ENCODE peak calls at places on chromosomes 16 and 17, in nine cellular contexts. Y is PC-9, K is mammary epithelial cell, P is fibroblast of lung, L is endothelial cell of umbilical vein, G is neural progenitor cell, N is HCT116, T is GM12878, S is mesenchymal stem cell. Q is an unnamed sample.

GRCh38 chr17:46958192-46958591 is 20.9 kb downstream of the RPRML start:
- DNase-seq in N (no peak), P (no peak), K (no peak), T (no peak), Y (no peak), L (no peak), S (no peak), G (no peak), Q (no peak)

GRCh38 chr16:11405331-11406176 is 60.3 kb downstream of the RMI2 start:
- DNase-seq in P (no peak), G (peak), S (peak), N (peak), L (peak), K (no peak), Y (no peak), T (no peak), Q (peak)

GRCh38 chr16:50842013-50842505 is 100.2 kb downstream of the CYLD start:
- DNase-seq in T (no peak), P (no peak), Y (no peak), N (no peak), K (no peak), S (no peak), L (no peak), G (no peak), Q (no peak)

GRCh38 chr17:10135539-10136257 is 62.7 kb downstream of the GAS7 start:
- DNase-seq in K (no peak), T (no peak), P (no peak), G (no peak), Y (no peak), L (no peak), N (no peak), S (peak), Q (peak)

GRCh38 chr17:915416-916201 is 64.0 kb downstream of the NXN start:
- DNase-seq in N (no peak), K (peak), L (peak), T (no peak), S (no peak), Y (no peak), P (peak), G (peak), Q (no peak)

GRCh38 chr17:81002409-81003361 is 11.0 kb downstream of the CHMP6 start:
- DNase-seq in K (peak), N (no peak), T (no peak), L (peak), Y (no peak), G (no peak), P (peak), S (peak), Q (peak)

GRCh38 chr17:10875984-10876555 is 38.2 kb upstream of the PIRT start:
- DNase-seq in Y (no peak), N (peak), S (peak), L (peak), P (peak), T (no peak), K (peak), G (peak), Q (peak)

GRCh38 chr16:88437367-88437964 is 15.6 kb upstream of the ZFPM1 start:
- DNase-seq in Y (no peak), T (no peak), P (peak), N (peak), K (peak), S (no peak), L (peak), G (peak), Q (peak)

GRCh38 chr16:57240872-57241271 is 4.2 kb upstream of the ARL2BP start:
- DNase-seq in P (no peak), T (no peak), G (no peak), S (no peak), L (no peak), Y (no peak), N (no peak), K (no peak), Q (no peak)

GRCh38 chr16:48959747-48960146 is 321.9 kb downstream of the CBLN1 start:
- DNase-seq in K (no peak), G (no peak), P (no peak), S (no peak), T (no peak), L (no peak), Y (no peak), N (no peak), Q (no peak)

GRCh38 chr16:48956620-48957019 is 325.0 kb downstream of the CBLN1 start:
- DNase-seq in P (no peak), K (no peak), G (no peak), N (no peak), L (no peak), T (no peak), S (no peak), Y (no peak), Q (no peak)

GRCh38 chr16:48959204-48959603 is 322.4 kb downstream of the CBLN1 start:
- DNase-seq in Y (no peak), T (no peak), K (peak), G (no peak), L (no peak), N (no peak), S (no peak), P (peak), Q (no peak)

GRCh38 chr16:48960830-48961229 is 320.8 kb downstream of the CBLN1 start:
- DNase-seq in Y (no peak), S (no peak), N (no peak), G (no peak), T (no peak), K (no peak), P (no peak), L (no peak), Q (no peak)

GRCh38 chr16:48958681-48959080 is 323.0 kb downstream of the CBLN1 start:
- DNase-seq in T (no peak), P (peak), K (no peak), S (peak), L (no peak), G (no peak), N (no peak), Y (no peak), Q (no peak)
- H2AFZ ChIP-seq in T (no peak), P (no peak), K (no peak), S (no peak), L (no peak), G (no peak), N (no peak), Y (no peak), Q (no peak)

DNA sequence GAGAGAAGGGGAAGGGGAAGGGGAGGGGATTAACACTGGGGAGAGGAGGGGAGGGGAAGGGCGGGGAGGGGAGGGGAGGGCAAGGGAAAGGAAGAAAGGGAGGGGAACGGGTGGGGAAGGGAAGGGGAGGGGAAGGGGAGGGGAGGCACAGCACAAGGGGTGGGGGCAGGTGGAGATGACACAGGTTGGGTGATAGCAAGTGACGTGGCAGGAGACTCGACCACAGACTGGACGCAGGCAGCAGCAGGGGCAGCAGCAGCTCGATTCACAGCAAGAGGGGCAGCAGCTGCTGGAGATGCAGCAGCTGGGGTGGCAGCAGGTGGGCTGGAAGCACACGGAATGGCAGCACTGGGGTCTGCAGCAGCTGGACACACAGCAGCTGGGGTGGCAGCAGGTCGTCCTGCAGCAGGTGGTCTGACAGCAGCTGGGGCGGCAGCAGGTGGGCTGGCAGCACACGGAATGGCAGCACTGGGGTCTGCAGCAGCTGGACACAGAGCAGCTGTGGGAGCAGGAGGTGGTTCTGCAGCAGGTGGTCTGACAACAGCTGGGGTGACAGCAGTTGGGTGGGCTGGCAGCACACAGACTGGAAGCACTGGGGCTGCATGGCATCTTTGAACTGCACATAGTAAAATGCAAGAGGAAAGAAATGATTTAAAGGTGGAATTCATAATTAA is at the start of gene KRTAP4-16:
- DNase-seq in G (peak), P (no peak), T (no peak), Y (no peak), L (no peak), N (no peak), K (no peak), S (no peak), Q (no peak)
- H2AFZ ChIP-seq in G (no peak), P (no peak), T (no peak), Y (no peak), L (no peak), N (no peak), K (no peak), S (no peak), Q (no peak)

GRCh38 chr16:65120811-65121721 is 797 bp downstream of the CDH11 start:
- DNase-seq in N (no peak), K (peak), P (peak), L (peak), S (peak), Y (no peak), G (peak), T (no peak), Q (peak)

GRCh38 chr16:65121870-65122723 is at the start of gene CDH11:
- DNase-seq in S (peak), Y (no peak), K (peak), T (no peak), L (peak), P (peak), N (no peak), G (peak), Q (peak)

GRCh38 chr16:65117701-65118448 is 4.0 kb downstream of the CDH11 start:
- DNase-seq in T (peak), K (peak), N (peak), Y (peak), G (peak), P (peak), L (peak), S (peak), Q (peak)

GRCh38 chr16:65118866-65119265 is 3.0 kb downstream of the CDH11 start:
- DNase-seq in N (no peak), S (peak), T (no peak), K (no peak), P (peak), Y (no peak), G (no peak), L (peak), Q (peak)

GRCh38 chr16:65119905-65120341 is 1.9 kb downstream of the CDH11 start:
- DNase-seq in P (peak), N (no peak), L (peak), K (no peak), G (peak), S (peak), T (no peak), Y (no peak), Q (peak)
- H2AFZ ChIP-seq in P (no peak), N (no peak), L (peak), K (peak), G (no peak), S (no peak), T (no peak), Y (no peak), Q (peak)

DNA sequence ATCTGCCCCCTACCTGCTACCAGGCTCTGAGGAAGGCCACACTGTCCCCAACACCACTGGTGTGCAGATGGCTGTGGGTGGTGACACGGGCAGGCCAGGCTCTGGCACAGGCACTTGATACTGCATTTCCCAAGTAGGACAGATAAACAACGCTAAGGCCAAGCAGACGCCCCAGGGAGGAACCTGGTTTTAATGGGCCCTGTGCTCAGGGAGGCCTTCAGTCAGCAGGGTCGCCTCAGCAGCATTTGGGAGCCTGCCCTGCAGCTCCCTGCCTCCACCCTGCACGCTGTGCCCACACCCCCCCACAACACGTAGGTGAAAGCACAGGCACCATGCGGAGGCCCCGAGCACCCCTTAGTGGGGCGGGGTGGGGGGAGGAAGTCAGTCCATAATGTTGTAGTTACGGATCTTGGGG is 3.3 kb upstream of the FASN start:
- DNase-seq in T (no peak), L (no peak), Y (no peak), N (no peak), G (no peak), P (no peak), S (no peak), K (no peak), Q (no peak)
- H2AFZ ChIP-seq in T (no peak), L (no peak), Y (no peak), N (no peak), G (no peak), P (no peak), S (no peak), K (no peak), Q (no peak)

GRCh38 chr17:82656266-82656665 is 8.0 kb upstream of the WDR45B start:
- DNase-seq in S (no peak), L (no peak), P (no peak), G (no peak), T (no peak), N (no peak), Y (no peak), K (no peak), Q (no peak)

GRCh38 chr17:82657926-82658325 is 9.7 kb upstream of the WDR45B start:
- DNase-seq in T (no peak), S (no peak), G (no peak), P (no peak), Y (no peak), N (no peak), L (no peak), K (no peak), Q (no peak)

GRCh38 chr17:82658796-82659452 is 10.7 kb upstream of the WDR45B start:
- DNase-seq in T (no peak), N (no peak), K (no peak), Y (no peak), G (no peak), L (no peak), S (no peak), P (no peak), Q (no peak)

GRCh38 chr17:82659886-82660285 is 11.6 kb upstream of the WDR45B start:
- DNase-seq in N (no peak), Y (no peak), T (no peak), G (no peak), K (no peak), L (no peak), S (no peak), P (no peak), Q (no peak)

DNA sequence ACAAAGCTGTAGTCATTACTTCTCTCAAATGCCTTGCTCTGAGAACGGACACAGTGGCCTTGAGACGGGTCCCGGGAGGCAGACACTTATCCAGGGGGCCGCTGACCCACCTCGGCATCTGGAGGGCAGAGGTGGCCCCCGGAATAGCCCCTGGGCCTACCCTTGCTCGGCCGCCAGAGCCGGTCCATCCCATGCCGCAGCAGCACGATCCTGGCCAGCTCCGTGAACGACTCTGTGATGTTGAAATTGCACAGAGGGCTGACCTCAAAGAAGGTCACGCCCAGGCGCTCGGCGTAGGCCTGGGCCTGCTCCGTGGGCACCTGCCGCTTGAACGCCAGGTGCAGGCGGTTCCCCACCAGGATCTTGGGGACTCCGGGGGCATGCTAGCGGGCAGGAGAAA is 10.1 kb upstream of the WDR45B start:
- DNase-seq in K (no peak), N (no peak), P (no peak), T (no peak), G (no peak), Y (no peak), S (no peak), L (no peak), Q (no peak)
- H2AFZ ChIP-seq in K (no peak), N (no peak), P (no peak), T (no peak), G (no peak), Y (no peak), S (no peak), L (no peak), Q (no peak)

GRCh38 chr16:86510465-86511261 is at the start of gene FOXF1:
- DNase-seq in K (peak), P (peak), G (peak), L (peak), Y (no peak), S (peak), N (no peak), T (no peak), Q (peak)
- H2AFZ ChIP-seq in K (peak), P (no peak), G (peak), L (peak), Y (no peak), S (no peak), N (peak), T (peak), Q (peak)

DNA sequence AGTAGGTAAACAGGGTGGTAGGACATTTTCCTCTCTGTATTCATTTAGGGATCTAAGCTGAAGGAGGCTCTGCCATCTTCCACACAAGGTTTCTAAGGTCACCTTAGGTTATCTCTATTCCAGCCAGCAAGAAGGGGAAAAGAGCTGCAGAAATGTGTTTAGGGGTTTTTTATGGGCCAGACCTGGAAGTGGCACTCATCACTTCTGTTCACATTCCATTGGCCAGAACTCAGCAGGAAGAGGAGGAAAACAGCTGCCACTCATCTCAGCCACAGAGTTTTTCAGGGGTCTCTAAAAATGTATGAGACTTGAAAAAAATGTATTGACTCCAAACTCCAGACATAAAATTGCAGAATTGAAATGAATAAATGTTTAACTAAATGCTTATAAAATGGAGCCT is 65.8 kb downstream of the FTO start:
- DNase-seq in Y (no peak), G (no peak), T (no peak), N (no peak), L (peak), S (no peak), P (no peak), K (no peak), Q (no peak)
- H2AFZ ChIP-seq in Y (no peak), G (no peak), T (no peak), N (no peak), L (no peak), S (no peak), P (no peak), K (no peak), Q (no peak)

GRCh38 chr16:81996664-81997529 is 14.4 kb downstream of the SDR42E1 start:
- DNase-seq in G (peak), S (peak), N (peak), K (peak), Y (no peak), P (peak), T (no peak), L (peak), Q (peak)
- H2AFZ ChIP-seq in G (peak), S (no peak), N (no peak), K (no peak), Y (no peak), P (no peak), T (no peak), L (peak), Q (peak)

GRCh38 chr17:76034433-76035185 is 7.5 kb upstream of the EVPL start:
- DNase-seq in S (no peak), Y (no peak), N (no peak), L (no peak), T (no peak), K (no peak), G (no peak), P (no peak), Q (no peak)

GRCh38 chr17:76033139-76033538 is 6.0 kb upstream of the EVPL start:
- DNase-seq in G (no peak), Y (no peak), L (no peak), T (no peak), P (no peak), K (no peak), N (no peak), S (no peak), Q (no peak)

GRCh38 chr17:76036497-76037380 is 9.6 kb upstream of the EVPL start:
- DNase-seq in S (no peak), K (no peak), T (no peak), Y (no peak), N (no peak), P (no peak), L (no peak), G (peak), Q (no peak)

GRCh38 chr17:76032780-76033108 is 5.6 kb upstream of the EVPL start:
- DNase-seq in P (no peak), K (no peak), T (no peak), L (no peak), S (no peak), Y (no peak), N (no peak), G (no peak), Q (no peak)

DNA sequence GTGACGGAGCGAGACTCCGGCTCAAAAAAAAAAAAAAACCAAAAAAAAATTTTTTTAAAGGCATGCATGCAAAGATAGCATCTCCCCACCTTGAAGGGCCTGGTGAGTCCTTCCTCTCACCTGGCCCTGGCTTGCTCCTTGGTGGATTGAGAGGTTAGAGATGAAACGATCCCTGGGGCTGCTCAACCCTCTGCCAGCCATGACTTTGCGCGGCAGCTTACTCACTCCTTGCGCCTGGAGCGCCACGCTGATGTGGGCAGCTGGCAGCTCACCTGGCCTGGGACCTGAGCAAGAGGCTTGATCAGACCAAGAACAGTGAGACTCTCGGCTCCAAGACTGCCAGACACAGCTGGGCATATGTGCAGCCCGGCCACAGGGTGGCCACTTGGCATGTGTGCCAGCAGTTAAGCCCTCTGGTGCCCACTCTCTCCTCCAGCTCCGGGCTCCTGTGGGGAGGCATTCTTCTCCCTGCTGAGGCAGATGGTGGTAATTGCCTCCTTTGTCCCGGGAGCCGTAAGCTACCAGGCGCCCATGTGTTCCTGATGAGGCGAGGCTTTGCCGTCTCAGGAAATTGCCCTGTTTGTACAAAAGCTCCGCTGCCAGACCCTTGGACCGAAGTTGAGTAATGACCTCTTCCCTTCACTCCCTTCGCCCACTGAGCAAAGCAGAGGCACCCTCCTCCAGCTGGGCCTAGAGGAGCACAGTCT is 5.1 kb upstream of the EVPL start:
- DNase-seq in P (no peak), S (no peak), G (no peak), Y (no peak), N (no peak), T (no peak), K (peak), L (peak), Q (no peak)
- H2AFZ ChIP-seq in P (no peak), S (no peak), G (no peak), Y (no peak), N (no peak), T (no peak), K (no peak), L (no peak), Q (no peak)

DNA sequence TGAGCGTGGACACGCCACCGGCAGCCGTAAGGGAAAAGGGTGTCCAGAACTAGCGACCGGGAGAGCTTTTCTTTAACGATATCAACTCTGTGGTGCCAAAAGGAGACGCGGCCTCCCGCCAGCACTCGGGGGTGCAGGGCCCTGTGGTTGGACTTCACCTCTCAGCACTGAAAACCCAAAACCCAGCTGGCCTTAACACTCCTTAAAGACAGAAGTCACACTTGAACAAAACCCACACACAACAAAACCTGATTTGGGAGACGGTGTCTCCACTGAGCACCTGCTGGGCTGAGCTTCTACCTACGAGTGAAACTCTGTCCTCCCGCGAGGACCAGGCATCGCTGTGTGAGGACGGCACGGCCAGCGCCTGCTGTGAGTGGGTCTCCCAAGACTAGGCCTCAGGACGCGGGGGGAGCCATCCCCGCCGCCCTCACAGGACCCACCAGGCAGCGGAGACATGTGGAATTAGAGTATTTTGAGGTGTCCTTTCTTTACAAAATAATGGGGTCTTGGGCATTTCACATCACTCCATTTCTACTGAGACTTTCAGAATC is 46.7 kb downstream of the WDR45B start:
- DNase-seq in N (no peak), G (no peak), T (no peak), K (no peak), L (no peak), P (no peak), S (no peak), Y (no peak), Q (no peak)
- H2AFZ ChIP-seq in N (no peak), G (no peak), T (no peak), K (no peak), L (no peak), P (no peak), S (no peak), Y (no peak), Q (no peak)

Q was measured in GM23248.